ENCODE peak calls at places on chromosomes 6 and 20, in ten cellular contexts. I, Z, R, H, Q, T, O, F, K and W are unnamed samples.

GRCh38 chr6:29926081-29926794 is 16.1 kb upstream of the HLA-A start:
- DNase-seq in I (peak), Z (no peak), R (no peak), H (no peak), Q (no peak), T (no peak), O (peak), F (peak), K (no peak), W (no peak)

GRCh38 chr20:3658708-3659491 is 4.3 kb downstream of the GFRA4 start:
- DNase-seq in I (no peak), Z (no peak), R (no peak), H (no peak), Q (no peak), T (no peak), O (no peak), F (no peak), K (no peak), W (no peak)

GRCh38 chr6:88072462-88072861 is 24.8 kb downstream of the SPACA1 start:
- DNase-seq in I (no peak), Z (no peak), R (no peak), H (no peak), Q (no peak), T (no peak), O (no peak), F (no peak), K (no peak), W (no peak)

GRCh38 chr20:39909447-39909846 is 779.6 kb downstream of the MAFB start:
- DNase-seq in I (peak), Z (no peak), R (no peak), H (peak), Q (no peak), T (no peak), O (no peak), F (peak), K (no peak), W (no peak)

GRCh38 chr20:38277691-38278090 is 17.2 kb upstream of the KIAA1755 start:
- DNase-seq in I (no peak), Z (no peak), R (no peak), H (no peak), Q (no peak), T (no peak), O (no peak), F (no peak), K (no peak), W (no peak)

GRCh38 chr6:40815731-40816130 is 223.3 kb downstream of the UNC5CL start:
- DNase-seq in I (no peak), Z (no peak), R (no peak), H (no peak), Q (no peak), T (no peak), O (no peak), F (peak), K (no peak), W (no peak)

GRCh38 chr6:154969796-154970195 is 25.3 kb upstream of the TIAM2 start:
- DNase-seq in I (no peak), Z (no peak), R (no peak), H (no peak), Q (no peak), T (no peak), O (no peak), F (no peak), K (no peak), W (no peak)

GRCh38 chr6:82248233-82248735 is 740 bp upstream of the IBTK start:
- DNase-seq in I (no peak), Z (no peak), R (no peak), H (peak), Q (peak), T (no peak), O (no peak), F (no peak), K (no peak), W (no peak)

GRCh38 chr6:14709066-14709670 is 536.7 kb upstream of the JARID2 start:
- DNase-seq in I (no peak), Z (no peak), R (no peak), H (no peak), Q (no peak), T (no peak), O (no peak), F (no peak), K (no peak), W (no peak)

GRCh38 chr20:50136822-50137599 is 16.5 kb downstream of the PEDS1 start:
- DNase-seq in I (no peak), Z (no peak), R (no peak), H (no peak), Q (no peak), T (no peak), O (no peak), F (no peak), K (no peak), W (no peak)

GRCh38 chr6:130138116-130138908 is 84.4 kb downstream of the SAMD3 start:
- DNase-seq in I (no peak), Z (no peak), R (no peak), H (no peak), Q (no peak), T (no peak), O (no peak), F (no peak), K (no peak), W (no peak)

GRCh38 chr20:10537850-10538480 is 102.9 kb downstream of the SLX4IP start:
- DNase-seq in I (no peak), Z (no peak), R (no peak), H (no peak), Q (no peak), T (no peak), O (no peak), F (no peak), K (no peak), W (no peak)

GRCh38 chr6:45378324-45378926 is 691 bp upstream of the SUPT3H start:
- DNase-seq in I (peak), Z (no peak), R (no peak), H (peak), Q (peak), T (no peak), O (no peak), F (peak), K (no peak), W (no peak)

GRCh38 chr20:54372313-54372712 is 103.1 kb upstream of the DOK5 start:
- DNase-seq in I (no peak), Z (no peak), R (no peak), H (no peak), Q (no peak), T (no peak), O (no peak), F (no peak), K (no peak), W (no peak)

GRCh38 chr6:135438907-135439535 is 58.5 kb downstream of the AHI1 start:
- DNase-seq in I (no peak), Z (no peak), R (peak), H (no peak), Q (no peak), T (no peak), O (no peak), F (no peak), K (no peak), W (no peak)

GRCh38 chr6:170135041-170135440 is 155.8 kb downstream of the DLL1 start:
- DNase-seq in I (no peak), Z (no peak), R (no peak), H (no peak), Q (no peak), T (no peak), O (no peak), F (no peak), K (no peak), W (no peak)

GRCh38 chr20:38601216-38602184 is at the start of gene ARHGAP40:
- DNase-seq in I (no peak), Z (no peak), R (no peak), H (peak), Q (peak), T (no peak), O (no peak), F (peak), K (peak), W (no peak)